ENCODE peak calls at places on chromosomes 12 and 14, in seven cellular contexts. P is IMR-90, W is progenitor cell of endocrine pancreas, R is BJ, Q is upper lobe of right lung, A is mesothelial cell of epicardium, G is SK-N-SH. D is an unnamed sample.
A peak's percentile ranks its signal among the peaks of the same experiment; 100 is the strongest.

GRCh38 chr12:121439715-121440114 is 39.8 kb downstream of the RNF34 start:
- DNase-seq in P (no peak), W (no peak), R (no peak), Q (no peak), A (no peak), G (peak; percentile 12), D (no peak)

GRCh38 chr14:105086833-105087307 is 21.6 kb upstream of the GPR132 start:
- DNase-seq in P (peak; percentile 71), W (peak; percentile 84), R (no peak), Q (peak; percentile 92), A (no peak), G (peak; percentile 90), D (peak; percentile 84)

GRCh38 chr14:89801128-89801527 is 153.4 kb downstream of the EFCAB11 start:
- DNase-seq in P (peak; percentile 49), W (no peak), R (no peak), Q (no peak), A (no peak), G (no peak), D (no peak)

GRCh38 chr12:63318313-63318712 is 167.3 kb upstream of the AVPR1A start:
- DNase-seq in P (no peak), W (no peak), R (no peak), Q (no peak), A (no peak), G (no peak), D (no peak)

GRCh38 chr12:54134395-54134794 is 54.4 kb downstream of the SMUG1 start:
- DNase-seq in P (no peak), W (no peak), R (no peak), Q (no peak), A (no peak), G (no peak), D (no peak)

GRCh38 chr12:52650520-52651081 is 1.4 kb downstream of the KRT2 start:
- DNase-seq in P (no peak), W (no peak), R (no peak), Q (no peak), A (no peak), G (no peak), D (no peak)

GRCh38 chr14:45906257-45906656 is 653.3 kb upstream of the MIS18BP1 start:
- DNase-seq in P (no peak), W (no peak), R (no peak), Q (no peak), A (no peak), G (no peak), D (no peak)

GRCh38 chr12:84807249-84807648 is 105.3 kb downstream of the SLC6A15 start:
- DNase-seq in P (peak; percentile 30), W (no peak), R (no peak), Q (no peak), A (no peak), G (no peak), D (no peak)

GRCh38 chr14:101071493-101071891 is 168.0 kb upstream of the RTL1 start:
- DNase-seq in P (no peak), W (peak; percentile 6), R (no peak), Q (peak; percentile 59), A (no peak), G (peak; percentile 33), D (peak; percentile 7)

GRCh38 chr12:130179621-130180020 is 17.4 kb downstream of the FZD10 start:
- DNase-seq in P (no peak), W (no peak), R (no peak), Q (no peak), A (no peak), G (no peak), D (no peak)

GRCh38 chr12:113908584-113909100 is 57.5 kb downstream of the RBM19 start:
- DNase-seq in P (no peak), W (no peak), R (no peak), Q (peak; percentile 28), A (no peak), G (no peak), D (no peak)

GRCh38 chr14:92945959-92946846 is 23.3 kb downstream of the CHGA start:
- DNase-seq in P (peak; percentile 60), W (no peak), R (no peak), Q (peak; percentile 77), A (no peak), G (peak; percentile 62), D (no peak)

GRCh38 chr14:105500036-105500725 is 9.1 kb downstream of the TEDC1 start:
- DNase-seq in P (no peak), W (no peak), R (no peak), Q (peak; percentile 48), A (no peak), G (peak; percentile 17), D (no peak)

GRCh38 chr14:64760146-64760755 is 56.0 kb downstream of the PLEKHG3 start:
- DNase-seq in P (peak; percentile 42), W (peak; percentile 57), R (no peak), Q (peak; percentile 77), A (no peak), G (peak; percentile 71), D (peak; percentile 63)

GRCh38 chr14:90381999-90382451 is 14.8 kb upstream of the CALM1 start:
- DNase-seq in P (no peak), W (peak; percentile 34), R (no peak), Q (peak; percentile 77), A (no peak), G (peak; percentile 26), D (no peak)

GRCh38 chr14:21748869-21749303 is 75.3 kb upstream of the OR4E1 start:
- DNase-seq in P (peak; percentile 31), W (peak; percentile 19), R (no peak), Q (peak; percentile 48), A (no peak), G (peak; percentile 23), D (no peak)

GRCh38 chr12:125072496-125072895 is 7.3 kb downstream of the AACS start:
- DNase-seq in P (no peak), W (no peak), R (no peak), Q (no peak), A (no peak), G (no peak), D (no peak)
- TF ChIP-seq CTCF in P (no peak), W (no peak), R (no peak), Q (no peak), A (no peak), G (no peak), D (no peak)

DNA sequence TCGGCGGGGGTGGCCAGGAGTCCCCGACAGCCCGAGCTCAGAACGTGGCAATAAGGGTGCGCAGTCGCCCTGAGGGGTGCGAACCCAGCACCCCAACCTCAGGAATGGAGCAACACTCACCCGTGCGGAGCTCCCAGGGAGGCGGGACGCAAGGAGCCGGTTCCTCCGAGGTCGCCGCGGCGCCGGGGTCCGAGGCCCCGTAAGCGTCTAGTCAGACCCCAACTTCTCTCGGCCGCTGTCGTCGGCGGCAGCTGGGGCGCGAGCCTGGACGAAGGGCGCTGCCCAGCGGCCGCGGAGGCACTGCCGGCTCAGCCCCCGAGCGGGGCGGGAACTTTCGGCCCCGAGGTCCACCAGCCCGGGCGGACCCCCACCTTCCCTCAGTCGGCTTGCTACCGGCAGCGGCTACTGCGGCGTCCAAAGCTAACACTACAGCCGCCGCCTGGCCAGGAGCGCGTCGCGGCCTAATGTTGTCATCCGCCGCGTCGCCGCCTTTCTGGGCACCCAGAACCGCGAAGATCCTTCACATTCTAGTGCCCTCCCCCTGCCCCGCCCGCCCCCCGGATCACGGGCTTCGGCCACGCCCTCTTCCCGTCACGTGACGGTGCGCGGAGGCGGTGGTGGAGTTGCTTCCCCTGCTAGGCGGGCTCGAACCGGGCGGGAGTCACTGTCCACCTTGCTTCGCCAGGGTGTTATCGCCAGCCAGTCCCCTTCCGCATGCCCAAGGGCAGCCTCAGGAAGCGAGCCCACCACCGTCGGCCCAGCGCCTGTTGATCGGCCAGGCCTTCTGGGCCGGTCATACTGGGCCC is at the start of gene OSBPL8:
- DNase-seq in P (peak; percentile 85), W (peak; percentile 94), R (peak; percentile 58), Q (peak; percentile 99), A (peak; percentile 90), G (peak; percentile 96), D (peak; percentile 95)
- TF ChIP-seq CTCF in P (peak; percentile 29), W (peak; percentile 25), R (peak; percentile 9), Q (peak; percentile 31), A (no peak), G (peak; percentile 32), D (no peak)

DNA sequence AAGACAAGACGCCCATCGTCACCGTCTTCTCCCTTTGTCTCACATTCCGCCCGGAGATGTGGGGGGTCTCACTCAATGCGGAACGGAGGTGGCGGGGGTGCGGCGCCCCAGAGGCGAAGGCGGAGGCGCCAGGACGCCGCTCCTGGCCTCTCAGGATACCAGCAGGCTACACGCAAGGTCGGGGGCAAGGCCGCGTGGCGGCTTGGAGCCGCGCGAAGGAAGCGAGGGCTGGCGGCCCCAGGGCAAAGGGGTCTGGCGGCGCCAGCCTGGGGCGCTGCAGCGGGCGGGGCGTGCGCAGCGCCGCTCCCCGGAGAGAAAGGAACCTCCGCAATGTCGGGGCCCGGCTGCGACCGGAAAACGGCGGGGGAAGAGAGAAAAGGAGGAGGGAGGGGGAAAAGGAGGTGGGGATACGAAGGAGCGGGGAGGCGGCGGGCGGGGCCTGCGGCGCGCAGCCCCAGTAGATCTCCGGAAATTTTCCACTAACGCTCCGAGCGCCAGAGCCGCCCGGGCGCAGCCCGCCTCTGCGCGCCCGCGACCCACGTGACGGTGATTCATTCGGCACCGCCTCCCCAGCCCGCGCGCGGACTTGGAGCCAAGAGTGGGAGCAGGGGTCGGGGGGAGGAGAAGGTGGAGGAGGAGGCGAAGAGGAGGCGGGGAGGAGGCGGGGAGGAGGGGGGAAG is 10.5 kb upstream of the SLC38A2 start:
- DNase-seq in P (peak; percentile 97), W (peak; percentile 86), R (peak; percentile 73), Q (peak; percentile 99), A (peak; percentile 94), G (peak; percentile 93), D (peak; percentile 86)
- TF ChIP-seq CTCF in P (no peak), W (peak; percentile 24), R (no peak), Q (peak; percentile 22), A (no peak), G (peak; percentile 35), D (no peak)

DNA sequence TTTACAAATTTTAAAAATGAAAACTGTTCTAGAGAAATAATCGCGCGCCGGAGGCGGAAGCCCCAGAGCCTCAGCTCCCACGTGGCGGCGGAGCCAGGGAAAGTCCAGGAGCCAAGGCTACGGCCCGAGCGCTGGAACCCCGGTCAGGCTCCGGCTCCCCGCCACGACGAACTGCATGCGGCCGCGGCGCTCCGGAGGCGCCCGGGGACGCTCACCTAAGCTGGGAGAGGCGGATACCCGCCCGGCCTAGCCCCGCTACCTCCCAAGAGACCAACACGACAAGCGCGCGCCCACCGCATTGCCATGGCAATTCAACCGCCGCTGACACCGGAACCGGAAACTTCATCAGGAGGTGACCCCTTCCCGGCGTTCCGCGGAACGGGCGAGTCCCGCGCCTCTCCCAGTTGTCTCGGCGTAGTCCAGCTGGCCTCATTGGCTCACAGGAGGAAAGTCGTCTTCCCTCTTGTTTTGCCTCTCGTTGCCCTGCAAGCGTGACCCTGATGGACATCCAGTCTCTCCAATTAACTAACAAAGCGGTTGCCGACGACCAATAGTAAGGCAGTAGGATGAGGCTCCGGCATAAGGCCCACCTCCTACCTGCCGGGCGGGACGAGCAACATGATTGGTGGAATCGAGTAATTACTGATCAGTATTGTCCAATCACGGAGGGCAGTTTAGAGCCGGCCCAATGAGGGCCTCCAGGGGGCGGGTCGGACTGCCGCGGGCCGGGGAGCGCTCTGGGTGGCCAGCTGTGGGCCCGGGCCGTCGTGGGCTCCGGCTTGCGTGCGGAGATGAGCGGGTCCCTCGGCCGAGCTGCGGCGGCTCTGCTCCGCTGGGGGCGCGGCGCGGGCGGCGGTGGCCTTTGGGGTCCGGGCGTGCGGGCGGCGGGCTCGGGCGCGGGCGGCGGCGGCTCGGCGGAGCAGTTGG is at the start of gene GLRX5:
- DNase-seq in P (peak; percentile 100), W (peak; percentile 96), R (peak; percentile 100), Q (peak; percentile 97), A (peak; percentile 96), G (peak; percentile 99), D (peak; percentile 95)
- TF ChIP-seq CTCF in P (no peak), W (peak; percentile 20), R (no peak), Q (peak; percentile 13), A (peak; percentile 16), G (no peak), D (no peak)